ENCODE peak calls at places on chromosomes 7 and 10, in four cellular contexts. S is effector CD4-positive, alpha-beta T cell; Y is NCI-H1694; R is foreskin fibroblast. P is an unnamed sample.

GRCh38 chr10:974785-975074 is 13.5 kb upstream of the GTPBP4 start:
- DNase-seq in S (no peak), Y (no peak), R (no peak), P (no peak)

GRCh38 chr10:60430017-60430416 is 40.3 kb upstream of the ANK3 start:
- DNase-seq in S (no peak), Y (peak), R (peak), P (peak)

GRCh38 chr10:59362991-59363390 is 642 bp upstream of the FAM13C start:
- DNase-seq in S (no peak), Y (peak), R (peak), P (peak)

GRCh38 chr10:44575601-44576380 is 190.9 kb upstream of the CXCL12 start:
- DNase-seq in S (no peak), Y (no peak), R (no peak), P (no peak)

GRCh38 chr10:10233256-10233655 is 784.4 kb upstream of the CELF2 start:
- DNase-seq in S (no peak), Y (no peak), R (no peak), P (no peak)

GRCh38 chr7:102117743-102118142 is 168.9 kb upstream of the SH2B2 start:
- DNase-seq in S (no peak), Y (no peak), R (peak), P (peak)

GRCh38 chr7:154613811-154614210 is 389.1 kb downstream of the PAXIP1 start:
- DNase-seq in S (no peak), Y (no peak), R (no peak), P (no peak)

GRCh38 chr10:71383972-71384687 is 12.6 kb upstream of the CDH23 start:
- DNase-seq in S (peak), Y (peak), R (peak), P (peak)

GRCh38 chr10:24239289-24239688 is 30.4 kb downstream of the KIAA1217 start:
- DNase-seq in S (no peak), Y (no peak), R (no peak), P (no peak)

GRCh38 chr10:4280481-4281206 is 495.6 kb upstream of the KLF6 start:
- DNase-seq in S (no peak), Y (no peak), R (peak), P (peak)

GRCh38 chr7:141242568-141242967 is 168.7 kb downstream of the TMEM178B start:
- DNase-seq in S (no peak), Y (no peak), R (no peak), P (no peak)

GRCh38 chr7:6655636-6656385 is 18.7 kb downstream of the ZNF316 start:
- DNase-seq in S (no peak), Y (no peak), R (no peak), P (no peak)

GRCh38 chr10:49370326-49371100 is 25.4 kb downstream of the DRGX start:
- DNase-seq in S (no peak), Y (no peak), R (no peak), P (no peak)

GRCh38 chr10:46526682-46527038 is 29.8 kb downstream of the GPRIN2 start:
- DNase-seq in S (no peak), Y (no peak), R (peak), P (peak)

GRCh38 chr7:123425246-123425645 is 109.1 kb downstream of the IQUB start:
- DNase-seq in S (no peak), Y (no peak), R (no peak), P (no peak)

GRCh38 chr7:149766215-149766614 is 7.2 kb downstream of the ZNF467 start:
- DNase-seq in S (no peak), Y (no peak), R (no peak), P (no peak)

GRCh38 chr7:142461437-142461836 is 203.6 kb upstream of the PRSS58 start:
- DNase-seq in S (no peak), Y (no peak), R (peak), P (peak)

GRCh38 chr10:52359466-52359865 is 45.4 kb downstream of the DKK1 start:
- DNase-seq in S (no peak), Y (no peak), R (peak), P (peak)

GRCh38 chr10:101886521-101887312 is 43.1 kb upstream of the KCNIP2 start:
- DNase-seq in S (no peak), Y (no peak), R (no peak), P (no peak)

GRCh38 chr7:77327932-77328628 is 88.1 kb downstream of the GSAP start:
- DNase-seq in S (no peak), Y (no peak), R (peak), P (peak)

GRCh38 chr7:25809441-25809840 is 342.6 kb upstream of the NFE2L3 start:
- DNase-seq in S (no peak), Y (no peak), R (no peak), P (no peak)

GRCh38 chr7:26388256-26388655 is 96.6 kb downstream of the SNX10 start:
- DNase-seq in S (no peak), Y (no peak), R (no peak), P (no peak)

GRCh38 chr7:97873606-97874005 is 1.4 kb upstream of the ASNS start:
- DNase-seq in S (no peak), Y (no peak), R (no peak), P (no peak)

GRCh38 chr7:76343931-76344321 is 14.9 kb downstream of the YWHAG start:
- DNase-seq in S (no peak), Y (no peak), R (no peak), P (no peak)

P was measured in EL.